ENCODE peak calls at places on chromosomes 2 and 18, in seven cellular contexts. P, Q, A, B, O, J and X are unnamed samples.

GRCh38 chr18:7592305-7593071 is 25.4 kb downstream of the PTPRM start:
- DNase-seq in P (no peak), Q (no peak), A (peak), B (no peak), O (peak), J (no peak), X (no peak)

GRCh38 chr2:239769574-239770145 is 255.5 kb downstream of the NDUFA10 start:
- DNase-seq in P (peak), Q (no peak), A (no peak), B (no peak), O (no peak), J (no peak), X (no peak)

GRCh38 chr2:232444409-232445148 is 11.4 kb upstream of the ALPI start:
- DNase-seq in P (peak), Q (no peak), A (no peak), B (peak), O (peak), J (peak), X (peak)

GRCh38 chr2:209331291-209331844 is 92.5 kb upstream of the MAP2 start:
- DNase-seq in P (no peak), Q (no peak), A (no peak), B (peak), O (peak), J (peak), X (peak)

GRCh38 chr2:235679471-235679870 is 185.6 kb downstream of the AGAP1 start:
- DNase-seq in P (no peak), Q (no peak), A (no peak), B (no peak), O (no peak), J (no peak), X (no peak)

GRCh38 chr2:107195631-107196030 is 309.7 kb upstream of the ST6GAL2 start:
- DNase-seq in P (no peak), Q (no peak), A (no peak), B (no peak), O (no peak), J (no peak), X (no peak)

GRCh38 chr2:44358498-44358897 is 2.8 kb downstream of the PREPL start:
- DNase-seq in P (peak), Q (no peak), A (no peak), B (peak), O (no peak), J (no peak), X (peak)

GRCh38 chr2:96924775-96925747 is 55.2 kb upstream of the SEMA4C start:
- DNase-seq in P (no peak), Q (no peak), A (no peak), B (no peak), O (no peak), J (no peak), X (no peak)

GRCh38 chr2:136134126-136134525 is 16.2 kb upstream of the CXCR4 start:
- DNase-seq in P (no peak), Q (no peak), A (no peak), B (no peak), O (no peak), J (no peak), X (no peak)

GRCh38 chr2:236172238-236172865 is 4.2 kb upstream of the GBX2 start:
- DNase-seq in P (no peak), Q (no peak), A (no peak), B (no peak), O (peak), J (no peak), X (no peak)

GRCh38 chr2:43155842-43156511 is 70.4 kb downstream of the ZFP36L2 start:
- DNase-seq in P (peak), Q (no peak), A (no peak), B (no peak), O (no peak), J (no peak), X (no peak)

GRCh38 chr18:58584219-58585127 is 44.4 kb downstream of the ALPK2 start:
- DNase-seq in P (no peak), Q (no peak), A (no peak), B (peak), O (peak), J (peak), X (peak)

GRCh38 chr2:96148410-96149217 is 3.4 kb upstream of the DUSP2 start:
- DNase-seq in P (peak), Q (peak), A (no peak), B (peak), O (peak), J (no peak), X (peak)

GRCh38 chr2:64797881-64798590 is 144.3 kb upstream of the SERTAD2 start:
- DNase-seq in P (no peak), Q (no peak), A (no peak), B (peak), O (no peak), J (no peak), X (peak)

GRCh38 chr2:199659207-199659606 is 191.8 kb downstream of the FTCDNL1 start:
- DNase-seq in P (no peak), Q (no peak), A (no peak), B (peak), O (peak), J (no peak), X (peak)

GRCh38 chr2:201966691-201967388 is 66.8 kb upstream of the FZD7 start:
- DNase-seq in P (no peak), Q (no peak), A (no peak), B (no peak), O (no peak), J (no peak), X (no peak)

GRCh38 chr2:135551356-135551755 is 20.1 kb downstream of the R3HDM1 start:
- DNase-seq in P (no peak), Q (no peak), A (no peak), B (no peak), O (no peak), J (no peak), X (no peak)

GRCh38 chr2:2320486-2321249 is 10.4 kb downstream of the MYT1L start:
- DNase-seq in P (no peak), Q (no peak), A (no peak), B (no peak), O (no peak), J (no peak), X (no peak)

GRCh38 chr2:109185338-109185737 is 56.3 kb downstream of the SH3RF3 start:
- DNase-seq in P (no peak), Q (no peak), A (no peak), B (peak), O (peak), J (peak), X (peak)

DNA sequence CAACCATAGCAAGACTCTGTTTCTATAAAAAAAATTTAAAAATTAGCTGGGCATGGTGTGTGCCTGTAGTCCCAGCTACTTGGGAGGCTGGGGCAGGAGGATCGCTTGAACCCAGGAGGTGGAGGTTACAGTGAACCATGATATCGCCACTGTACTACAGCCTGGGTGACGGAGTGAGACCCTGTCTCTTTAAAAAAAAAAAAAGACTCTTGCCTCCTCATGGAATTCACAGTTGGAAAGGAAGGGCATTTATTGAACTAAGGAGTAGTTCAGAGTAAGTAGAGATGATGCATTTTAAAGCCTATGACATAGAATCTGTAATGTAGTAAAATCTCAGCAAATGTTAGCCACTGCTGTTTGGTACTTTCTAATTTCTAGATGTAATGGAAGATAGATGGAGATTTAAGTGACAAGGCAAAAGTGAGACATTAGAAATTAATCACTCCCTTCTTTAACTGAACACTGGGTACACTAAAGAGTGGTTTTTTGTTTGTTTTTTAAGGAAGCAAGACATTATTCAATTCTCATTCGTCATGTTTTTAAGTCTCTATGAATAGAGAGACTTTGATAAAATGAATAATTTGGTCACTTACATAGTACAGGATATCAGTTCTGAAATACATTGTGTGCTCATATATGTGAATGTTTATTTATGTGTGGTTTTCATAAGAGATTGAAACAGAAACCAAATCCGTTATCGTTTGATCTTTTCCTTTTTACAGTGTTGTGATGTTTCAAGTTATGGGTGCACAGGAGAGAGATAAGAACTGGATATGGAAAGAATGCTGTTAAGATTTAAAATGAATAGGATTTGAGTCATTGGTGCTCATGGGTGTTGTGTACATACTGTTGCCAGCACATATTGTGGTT is 186.1 kb upstream of the STON1 start:
- DNase-seq in P (no peak), Q (no peak), A (no peak), B (peak), O (no peak), J (peak), X (peak)
- H3K4me3 ChIP-seq in P (peak), Q (peak), A (peak), B (peak), O (no peak), J (peak), X (peak)

GRCh38 chr2:113112438-113112837 is 15.0 kb upstream of the IL1RN start:
- DNase-seq in P (no peak), Q (no peak), A (no peak), B (no peak), O (no peak), J (no peak), X (no peak)
- H3K4me3 ChIP-seq in P (no peak), Q (no peak), A (no peak), B (no peak), O (no peak), J (no peak), X (no peak)

DNA sequence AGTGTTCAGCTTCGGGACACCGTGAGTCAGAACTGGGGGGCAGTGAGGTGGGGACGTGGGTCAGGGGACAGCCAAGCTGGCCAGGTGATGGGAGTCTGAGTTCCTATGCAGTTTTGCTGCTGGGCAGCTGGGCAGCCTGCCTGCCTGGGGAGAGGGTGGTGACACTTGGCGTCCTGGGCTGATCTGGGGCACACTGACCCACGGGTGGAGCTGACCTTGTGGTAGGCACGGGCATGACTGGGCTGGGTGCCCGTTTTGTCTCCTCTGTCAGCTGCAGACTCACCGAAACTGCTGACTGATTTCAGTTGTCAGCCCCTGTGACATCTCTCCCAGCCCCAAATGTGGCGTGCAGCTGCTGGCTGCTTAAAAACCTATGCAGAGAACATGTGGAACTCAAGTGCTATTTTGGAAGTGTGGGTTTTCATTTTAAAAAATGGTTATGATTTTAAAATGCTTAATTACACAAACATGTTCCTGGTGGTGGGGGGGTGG is 32.6 kb upstream of the E2F6 start:
- DNase-seq in P (no peak), Q (no peak), A (no peak), B (peak), O (no peak), J (no peak), X (no peak)
- H3K4me3 ChIP-seq in P (no peak), Q (no peak), A (no peak), B (no peak), O (peak), J (no peak), X (no peak)

GRCh38 chr18:34223164-34223892 is 1.4 kb downstream of the NOL4 start:
- DNase-seq in P (no peak), Q (no peak), A (no peak), B (no peak), O (peak), J (no peak), X (peak)
- H3K4me3 ChIP-seq in P (peak), Q (peak), A (peak), B (no peak), O (peak), J (no peak), X (peak)

DNA sequence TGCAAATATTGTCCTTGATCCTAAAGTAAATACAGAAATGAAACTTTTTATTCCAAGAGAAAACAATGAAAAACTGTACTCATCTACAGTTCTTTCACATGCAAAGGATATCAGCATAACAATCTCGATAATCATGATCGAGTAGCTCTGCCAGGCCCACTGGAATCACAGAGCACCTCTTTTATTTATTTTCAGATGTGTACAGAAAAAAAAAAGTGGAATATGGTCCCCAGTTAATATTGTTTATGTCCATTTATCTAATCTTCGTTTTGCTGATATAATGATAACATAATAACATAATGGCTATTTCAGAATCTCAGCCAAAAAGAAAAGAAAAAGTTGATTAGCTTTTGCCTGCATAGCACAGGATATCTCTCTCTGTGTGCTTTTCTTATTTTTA is 6.5 kb downstream of the ZNF385B start:
- DNase-seq in P (no peak), Q (no peak), A (no peak), B (no peak), O (no peak), J (no peak), X (no peak)
- H3K4me3 ChIP-seq in P (no peak), Q (no peak), A (no peak), B (no peak), O (no peak), J (no peak), X (no peak)

DNA sequence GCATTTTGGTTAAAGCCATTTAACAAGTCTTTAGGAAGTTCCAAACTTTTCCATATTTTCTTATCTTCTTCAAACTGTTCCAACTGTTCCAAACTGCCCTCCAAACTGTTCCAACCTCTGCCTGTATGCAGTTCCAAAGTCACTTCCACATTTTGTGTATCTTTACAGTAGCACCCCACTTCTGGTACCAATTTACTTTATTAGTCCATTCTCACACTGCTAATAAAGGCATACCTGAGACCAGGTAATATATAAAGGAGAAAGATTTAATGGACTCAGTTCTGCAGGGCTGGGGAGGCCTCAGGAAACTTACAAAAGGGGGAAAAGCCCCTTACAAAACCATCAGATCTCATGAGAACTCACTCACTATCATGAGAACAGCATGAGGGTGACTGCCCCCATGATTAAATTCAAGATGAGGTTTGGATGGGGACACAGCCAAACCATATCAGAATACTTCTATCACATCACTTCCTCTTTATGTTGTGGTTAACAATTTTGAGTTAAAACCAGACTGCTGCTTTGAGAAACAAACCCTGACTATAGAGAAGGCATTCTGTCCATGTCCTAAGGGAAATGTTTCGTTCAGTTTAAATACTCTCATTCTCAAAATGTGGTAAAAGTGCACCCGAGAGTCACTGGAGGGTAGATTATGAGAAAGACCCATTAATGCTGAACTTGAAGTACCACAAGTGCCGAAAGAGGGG is 11.0 kb downstream of the IL18R1 start:
- DNase-seq in P (no peak), Q (no peak), A (no peak), B (no peak), O (no peak), J (no peak), X (no peak)
- H3K4me3 ChIP-seq in P (no peak), Q (no peak), A (no peak), B (no peak), O (peak), J (no peak), X (no peak)

GRCh38 chr2:73896362-73897239 is 3.8 kb downstream of the ACTG2 start:
- DNase-seq in P (no peak), Q (no peak), A (no peak), B (peak), O (no peak), J (peak), X (peak)
- H3K4me3 ChIP-seq in P (peak), Q (peak), A (peak), B (no peak), O (no peak), J (no peak), X (no peak)

GRCh38 chr18:26549486-26550435 is 1.4 kb upstream of the KCTD1 start:
- DNase-seq in P (peak), Q (no peak), A (no peak), B (peak), O (peak), J (peak), X (peak)
- H3K4me3 ChIP-seq in P (peak), Q (peak), A (peak), B (peak), O (peak), J (peak), X (peak)

GRCh38 chr18:12254137-12254819 is at the start of gene CIDEA:
- DNase-seq in P (no peak), Q (no peak), A (no peak), B (no peak), O (peak), J (no peak), X (no peak)

GRCh38 chr18:12252061-12252460 is 2.1 kb upstream of the CIDEA start:
- DNase-seq in P (no peak), Q (no peak), A (no peak), B (no peak), O (no peak), J (no peak), X (no peak)

GRCh38 chr18:12253027-12253426 is 1.1 kb upstream of the CIDEA start:
- DNase-seq in P (no peak), Q (no peak), A (no peak), B (no peak), O (no peak), J (no peak), X (no peak)

GRCh38 chr18:12254820-12255511 is 805 bp downstream of the CIDEA start:
- DNase-seq in P (no peak), Q (no peak), A (no peak), B (no peak), O (peak), J (no peak), X (no peak)

DNA sequence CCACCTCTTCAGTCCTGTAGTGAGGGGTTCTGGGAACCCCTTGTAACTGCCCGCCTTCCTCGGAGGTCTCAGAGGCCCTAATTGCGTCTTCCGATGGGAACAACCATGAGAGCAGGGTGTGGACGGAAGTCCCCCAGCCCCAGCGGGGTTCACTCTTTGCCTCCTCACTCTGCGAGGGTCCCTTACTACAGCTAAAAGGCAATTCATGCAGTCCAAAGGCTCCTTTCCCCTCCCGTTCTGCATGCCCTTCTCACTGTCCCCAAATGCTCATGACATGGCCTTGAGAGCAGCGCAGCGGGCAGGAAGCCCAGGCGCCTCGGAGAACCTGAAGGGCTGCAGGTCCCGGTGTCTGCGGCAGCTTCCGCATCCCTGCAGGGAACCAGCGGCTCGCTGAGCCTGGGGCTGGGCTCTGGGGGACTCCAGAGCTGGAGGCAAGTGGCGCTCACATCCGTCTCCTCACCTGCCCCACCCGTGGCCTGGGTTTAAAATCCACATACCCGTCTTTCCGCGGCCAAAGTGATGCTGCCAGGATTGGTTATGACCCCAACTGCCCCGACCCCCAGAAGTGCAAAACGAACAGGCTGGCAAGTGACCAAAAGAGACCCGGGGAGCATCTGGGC is 534 bp upstream of the CIDEA start:
- DNase-seq in P (no peak), Q (no peak), A (no peak), B (no peak), O (peak), J (no peak), X (no peak)
- H3K4me3 ChIP-seq in P (peak), Q (peak), A (peak), B (no peak), O (peak), J (peak), X (peak)

DNA sequence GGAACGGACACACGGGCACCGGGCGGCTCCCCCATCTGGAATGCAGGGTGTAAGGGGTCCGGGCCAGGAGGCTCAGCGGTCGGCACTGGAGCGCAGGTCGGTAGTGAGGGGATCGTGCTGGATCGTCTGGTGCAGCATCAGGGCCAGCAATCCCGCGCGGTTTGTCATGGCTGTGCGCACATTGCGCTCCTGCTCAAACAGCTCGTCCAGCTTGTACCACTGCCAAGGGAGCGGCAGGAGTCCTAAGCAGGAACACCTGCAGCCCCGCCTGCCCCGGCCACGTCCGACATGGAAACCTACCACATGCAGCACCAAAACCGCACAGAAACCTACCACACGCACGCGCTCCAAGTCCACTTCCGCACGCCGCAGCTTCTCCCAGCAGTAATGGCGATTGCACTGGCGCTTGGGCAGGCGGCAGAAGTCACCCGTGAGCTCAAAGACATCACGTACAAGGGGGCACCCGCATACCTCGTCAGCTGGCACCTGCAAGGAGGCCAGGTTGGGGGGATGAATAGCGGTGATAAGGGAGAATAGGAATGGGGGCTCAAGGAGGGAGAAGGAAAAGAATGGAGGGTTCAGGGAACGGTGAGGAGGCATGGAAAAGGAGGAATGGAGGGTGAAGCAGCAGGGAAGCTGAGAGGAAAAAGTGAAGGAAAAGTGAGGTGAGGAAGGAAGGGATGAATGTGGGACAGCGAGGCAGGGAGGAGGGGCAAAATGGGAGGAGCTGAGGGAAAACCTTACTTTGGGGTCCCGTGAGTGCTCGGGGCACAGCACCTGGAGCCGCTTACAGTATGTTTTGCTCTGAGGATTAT is 1.4 kb upstream of the MBD1 start:
- DNase-seq in P (no peak), Q (no peak), A (no peak), B (no peak), O (no peak), J (no peak), X (no peak)
- H3K4me3 ChIP-seq in P (no peak), Q (no peak), A (no peak), B (no peak), O (no peak), J (no peak), X (peak)